ENCODE peak calls at places on chromosomes 16 and 17, in eight cellular contexts. One of them, this sample, is unnamed. For H3K27me3, the result is how much of the 10 kb centered on the place peaks cover.

GRCh38 chr16:50498756-50499155 is 49.4 kb upstream of the NKD1 start:
- DNase-seq in suprapubic skin: no peak
- DNase-seq in body of pancreas: no peak
- DNase-seq in stomach: no peak
- DNase-seq in testis: no peak
- DNase-seq in transverse colon: no peak
- DNase-seq in heart left ventricle: no peak
- DNase-seq in ovary: no peak
- DNase-seq in this sample: no peak

GRCh38 chr17:7023576-7024401 is 939 bp downstream of the BCL6B start:
- DNase-seq in ovary: peak
- DNase-seq in suprapubic skin: peak
- DNase-seq in heart left ventricle: peak
- DNase-seq in testis: peak
- DNase-seq in transverse colon: peak
- DNase-seq in body of pancreas: peak
- DNase-seq in stomach: peak
- DNase-seq in this sample: peak

GRCh38 chr17:17885029-17885351 is 48.2 kb upstream of the SREBF1 start:
- DNase-seq in suprapubic skin: no peak
- DNase-seq in stomach: no peak
- DNase-seq in heart left ventricle: no peak
- DNase-seq in ovary: no peak
- DNase-seq in testis: no peak
- DNase-seq in transverse colon: no peak
- DNase-seq in body of pancreas: no peak
- DNase-seq in this sample: no peak

GRCh38 chr17:65545708-65546523 is 15.5 kb downstream of the AXIN2 start:
- DNase-seq in testis: no peak
- DNase-seq in suprapubic skin: no peak
- DNase-seq in stomach: no peak
- DNase-seq in transverse colon: no peak
- DNase-seq in heart left ventricle: peak
- DNase-seq in body of pancreas: no peak
- DNase-seq in ovary: peak
- DNase-seq in this sample: no peak

GRCh38 chr17:37710344-37710886 is 34.4 kb downstream of the HNF1B start:
- DNase-seq in testis: peak
- DNase-seq in transverse colon: peak
- DNase-seq in suprapubic skin: no peak
- DNase-seq in stomach: peak
- DNase-seq in heart left ventricle: no peak
- DNase-seq in ovary: no peak
- DNase-seq in body of pancreas: peak
- DNase-seq in this sample: no peak

GRCh38 chr16:29664133-29664912 is 1.3 kb downstream of the SPN start:
- DNase-seq in body of pancreas: peak
- DNase-seq in suprapubic skin: no peak
- DNase-seq in heart left ventricle: no peak
- DNase-seq in ovary: no peak
- DNase-seq in stomach: no peak
- DNase-seq in transverse colon: peak
- DNase-seq in testis: no peak
- DNase-seq in this sample: no peak

GRCh38 chr17:63997341-63998048 is 656 bp upstream of the PRR29 start:
- DNase-seq in stomach: no peak
- DNase-seq in transverse colon: no peak
- DNase-seq in heart left ventricle: no peak
- DNase-seq in ovary: no peak
- DNase-seq in testis: no peak
- DNase-seq in suprapubic skin: peak
- DNase-seq in body of pancreas: no peak
- DNase-seq in this sample: no peak

GRCh38 chr16:67403976-67404555 is 10.8 kb upstream of the TPPP3 start:
- DNase-seq in testis: no peak
- DNase-seq in heart left ventricle: no peak
- DNase-seq in body of pancreas: no peak
- DNase-seq in stomach: no peak
- DNase-seq in suprapubic skin: no peak
- DNase-seq in ovary: no peak
- DNase-seq in transverse colon: no peak
- DNase-seq in this sample: no peak

GRCh38 chr16:29147710-29148425 is 163.0 kb downstream of the LAT start:
- DNase-seq in transverse colon: no peak
- DNase-seq in suprapubic skin: no peak
- DNase-seq in ovary: peak
- DNase-seq in heart left ventricle: peak
- DNase-seq in body of pancreas: no peak
- DNase-seq in testis: no peak
- DNase-seq in stomach: no peak
- DNase-seq in this sample: peak

GRCh38 chr16:73610160-73610559 is 562.2 kb upstream of the ZFHX3 start:
- DNase-seq in transverse colon: no peak
- DNase-seq in suprapubic skin: no peak
- DNase-seq in ovary: no peak
- DNase-seq in body of pancreas: no peak
- DNase-seq in stomach: no peak
- DNase-seq in testis: no peak
- DNase-seq in heart left ventricle: no peak
- DNase-seq in this sample: no peak

GRCh38 chr16:19463468-19464315 is 46.0 kb downstream of the TMC5 start:
- DNase-seq in suprapubic skin: no peak
- DNase-seq in heart left ventricle: no peak
- DNase-seq in stomach: peak
- DNase-seq in testis: no peak
- DNase-seq in body of pancreas: no peak
- DNase-seq in ovary: no peak
- DNase-seq in transverse colon: no peak
- DNase-seq in this sample: no peak

GRCh38 chr16:3454631-3455147 is 11.2 kb downstream of the NAA60 start:
- DNase-seq in body of pancreas: no peak
- DNase-seq in transverse colon: no peak
- DNase-seq in testis: peak
- DNase-seq in heart left ventricle: no peak
- DNase-seq in suprapubic skin: no peak
- DNase-seq in ovary: no peak
- DNase-seq in stomach: no peak
- DNase-seq in this sample: no peak

GRCh38 chr17:41339571-41340169 is 11.0 kb downstream of the KRT33A start:
- DNase-seq in testis: no peak
- DNase-seq in stomach: no peak
- DNase-seq in heart left ventricle: no peak
- DNase-seq in ovary: no peak
- DNase-seq in body of pancreas: no peak
- DNase-seq in suprapubic skin: no peak
- DNase-seq in transverse colon: no peak
- DNase-seq in this sample: no peak

GRCh38 chr16:69366431-69366830 is 14.8 kb upstream of the TMED6 start:
- DNase-seq in ovary: no peak
- DNase-seq in suprapubic skin: no peak
- DNase-seq in heart left ventricle: no peak
- DNase-seq in testis: no peak
- DNase-seq in stomach: no peak
- DNase-seq in body of pancreas: no peak
- DNase-seq in transverse colon: no peak
- DNase-seq in this sample: no peak

GRCh38 chr16:20916927-20917326 is 16.4 kb downstream of the LYRM1 start:
- DNase-seq in heart left ventricle: no peak
- DNase-seq in ovary: no peak
- DNase-seq in suprapubic skin: no peak
- DNase-seq in stomach: no peak
- DNase-seq in body of pancreas: no peak
- DNase-seq in transverse colon: no peak
- DNase-seq in testis: no peak
- DNase-seq in this sample: no peak

GRCh38 chr16:68893710-68894705 is 50.7 kb downstream of the TANGO6 start:
- DNase-seq in stomach: no peak
- DNase-seq in suprapubic skin: peak
- DNase-seq in transverse colon: peak
- DNase-seq in ovary: no peak
- DNase-seq in testis: no peak
- DNase-seq in body of pancreas: peak
- DNase-seq in heart left ventricle: peak
- DNase-seq in this sample: no peak

GRCh38 chr16:51553314-51553713 is 402.2 kb upstream of the SALL1 start:
- DNase-seq in testis: no peak
- DNase-seq in transverse colon: no peak
- DNase-seq in heart left ventricle: no peak
- DNase-seq in ovary: no peak
- DNase-seq in suprapubic skin: no peak
- DNase-seq in body of pancreas: no peak
- DNase-seq in stomach: no peak
- DNase-seq in this sample: no peak

GRCh38 chr17:30541802-30542201 is 64.6 kb downstream of the GOSR1 start:
- DNase-seq in ovary: no peak
- DNase-seq in body of pancreas: no peak
- DNase-seq in heart left ventricle: no peak
- DNase-seq in suprapubic skin: no peak
- DNase-seq in transverse colon: no peak
- DNase-seq in stomach: no peak
- DNase-seq in testis: no peak
- DNase-seq in this sample: no peak

GRCh38 chr17:38747385-38748328 is 479 bp downstream of the PCGF2 start:
- DNase-seq in testis: no peak
- DNase-seq in stomach: no peak
- DNase-seq in ovary: peak
- DNase-seq in suprapubic skin: no peak
- DNase-seq in body of pancreas: no peak
- DNase-seq in transverse colon: peak
- DNase-seq in heart left ventricle: peak
- DNase-seq in this sample: no peak

GRCh38 chr17:38749222-38750043 is 1.3 kb upstream of the PCGF2 start:
- DNase-seq in ovary: peak
- DNase-seq in heart left ventricle: peak
- DNase-seq in body of pancreas: peak
- DNase-seq in testis: peak
- DNase-seq in stomach: peak
- DNase-seq in transverse colon: peak
- DNase-seq in suprapubic skin: peak
- DNase-seq in this sample: peak

GRCh38 chr17:38750044-38750311 is 1.8 kb upstream of the PCGF2 start:
- DNase-seq in body of pancreas: no peak
- DNase-seq in heart left ventricle: no peak
- DNase-seq in ovary: peak
- DNase-seq in transverse colon: no peak
- DNase-seq in stomach: no peak
- DNase-seq in testis: no peak
- DNase-seq in suprapubic skin: no peak
- DNase-seq in this sample: no peak

GRCh38 chr17:38746893-38747384 is 1.2 kb downstream of the PCGF2 start:
- DNase-seq in body of pancreas: no peak
- DNase-seq in transverse colon: no peak
- DNase-seq in testis: no peak
- DNase-seq in suprapubic skin: no peak
- DNase-seq in stomach: no peak
- DNase-seq in heart left ventricle: no peak
- DNase-seq in ovary: no peak
- DNase-seq in this sample: no peak

GRCh38 chr17:38748329-38749221 is at the start of gene PCGF2:
- DNase-seq in testis: peak
- DNase-seq in suprapubic skin: peak
- DNase-seq in transverse colon: peak
- DNase-seq in stomach: peak
- DNase-seq in heart left ventricle: peak
- DNase-seq in body of pancreas: peak
- DNase-seq in ovary: peak
- DNase-seq in this sample: peak
- TF ChIP-seq POLR2A in testis: no peak
- TF ChIP-seq POLR2A in suprapubic skin: no peak
- TF ChIP-seq POLR2A in transverse colon: peak
- TF ChIP-seq POLR2A in stomach: no peak
- TF ChIP-seq POLR2A in heart left ventricle: peak
- TF ChIP-seq POLR2A in body of pancreas: peak
- TF ChIP-seq POLR2A in ovary: peak
- TF ChIP-seq POLR2A in this sample: peak

DNA sequence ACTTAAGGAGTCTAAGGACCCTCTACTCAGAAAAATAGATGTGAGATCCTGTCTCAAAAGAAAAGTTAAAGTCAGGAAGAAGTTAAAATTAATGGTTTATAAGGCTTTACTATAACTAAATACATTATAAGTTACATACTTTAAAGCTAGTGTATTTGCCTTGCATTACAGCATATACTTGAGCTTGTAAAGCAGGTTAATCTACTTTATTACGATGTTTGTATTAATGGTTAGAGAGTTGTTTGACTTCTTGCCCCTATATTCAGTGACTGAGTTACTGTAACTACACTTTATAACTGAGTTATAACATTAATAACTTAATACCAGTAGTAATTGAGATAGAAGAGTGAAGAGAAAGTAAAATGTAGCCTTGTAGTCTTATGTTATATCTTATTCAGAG is 22.8 kb downstream of the CLTC start:
- DNase-seq in testis: no peak
- DNase-seq in stomach: no peak
- DNase-seq in suprapubic skin: no peak
- DNase-seq in transverse colon: no peak
- DNase-seq in ovary: no peak
- DNase-seq in body of pancreas: no peak
- DNase-seq in heart left ventricle: no peak
- DNase-seq in this sample: no peak
- H3K4me3 ChIP-seq in testis: no peak
- H3K4me3 ChIP-seq in stomach: no peak
- H3K4me3 ChIP-seq in suprapubic skin: no peak
- H3K4me3 ChIP-seq in transverse colon: no peak
- H3K4me3 ChIP-seq in ovary: no peak
- H3K4me3 ChIP-seq in body of pancreas: no peak
- H3K4me3 ChIP-seq in heart left ventricle: no peak
- H3K4me3 ChIP-seq in this sample: no peak

DNA sequence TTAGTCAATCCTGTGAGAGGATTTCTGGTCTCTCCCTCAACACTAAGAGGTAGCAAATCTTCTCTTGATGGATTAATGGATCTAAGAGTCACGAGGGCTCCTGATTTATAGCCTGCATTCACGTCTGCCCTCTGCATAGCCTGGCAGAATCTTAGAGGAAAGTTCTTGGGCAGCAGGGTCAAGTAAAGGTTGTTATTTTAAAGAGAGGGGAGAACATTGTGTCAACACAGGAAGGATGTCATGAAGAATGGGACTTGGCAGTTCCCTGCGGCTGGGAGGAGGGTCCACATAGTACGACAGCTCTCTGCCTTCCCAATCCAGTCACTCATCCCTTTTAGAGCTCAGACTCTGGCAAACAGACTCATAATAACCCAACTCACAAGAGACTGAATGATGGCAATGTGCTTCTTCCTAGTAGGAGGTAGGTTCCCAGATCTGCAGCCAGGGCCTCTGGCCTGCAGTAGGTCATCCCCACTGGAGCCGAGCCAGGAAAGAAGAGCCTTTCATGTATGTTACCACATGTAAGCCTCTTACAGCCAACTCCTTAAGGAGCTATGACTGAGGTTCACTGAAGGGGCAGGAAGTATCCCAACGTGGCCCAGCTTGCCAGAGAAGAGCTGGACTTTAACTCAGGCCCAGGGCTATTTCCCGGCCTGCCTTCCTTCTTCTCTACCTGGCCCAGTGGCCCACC is 25.4 kb upstream of the RPTOR start:
- DNase-seq in transverse colon: no peak
- DNase-seq in stomach: no peak
- DNase-seq in testis: no peak
- DNase-seq in suprapubic skin: no peak
- DNase-seq in body of pancreas: no peak
- DNase-seq in ovary: no peak
- DNase-seq in heart left ventricle: no peak
- DNase-seq in this sample: no peak
- H3K27me3 ChIP-seq in transverse colon: under half
- H3K27me3 ChIP-seq in stomach: under half
- H3K27me3 ChIP-seq in testis: under half
- H3K27me3 ChIP-seq in suprapubic skin: under half
- H3K27me3 ChIP-seq in body of pancreas: under half
- H3K27me3 ChIP-seq in ovary: under half
- H3K27me3 ChIP-seq in heart left ventricle: under half
- H3K27me3 ChIP-seq in this sample: under half

GRCh38 chr17:49218941-49219913 is 8.7 kb downstream of the ABI3 start:
- DNase-seq in suprapubic skin: no peak
- DNase-seq in stomach: peak
- DNase-seq in testis: no peak
- DNase-seq in heart left ventricle: no peak
- DNase-seq in ovary: no peak
- DNase-seq in body of pancreas: peak
- DNase-seq in transverse colon: peak
- DNase-seq in this sample: no peak
- TF ChIP-seq POLR2A in suprapubic skin: no peak
- TF ChIP-seq POLR2A in stomach: no peak
- TF ChIP-seq POLR2A in testis: no peak
- TF ChIP-seq POLR2A in heart left ventricle: no peak
- TF ChIP-seq POLR2A in ovary: no peak
- TF ChIP-seq POLR2A in body of pancreas: no peak
- TF ChIP-seq POLR2A in transverse colon: no peak
- TF ChIP-seq POLR2A in this sample: no peak